ENCODE peak calls at places on chromosomes 6 and 20, in nine cellular contexts. One of them, this sample, is unnamed.

GRCh38 chr6:149833651-149834050 is 30.5 kb downstream of the LRP11 start:
- DNase-seq in tibial artery: no peak
- DNase-seq in NCI-H1092 treated with DMSO at 0.1 percent for 48 hours: no peak
- DNase-seq in neural crest cell: no peak
- DNase-seq in lower leg skin: no peak
- DNase-seq in ascending aorta: no peak
- DNase-seq in AG08396: no peak
- DNase-seq in neural progenitor cell: no peak
- DNase-seq in cardiac muscle cell: no peak
- DNase-seq in this sample: no peak

GRCh38 chr20:11891081-11891826 is 26.4 kb upstream of the BTBD3 start:
- DNase-seq in tibial artery: peak; percentile 69
- DNase-seq in neural progenitor cell: peak; percentile 84
- DNase-seq in ascending aorta: no peak
- DNase-seq in lower leg skin: peak; percentile 85
- DNase-seq in NCI-H1092 treated with DMSO at 0.1 percent for 48 hours: peak; percentile 43
- DNase-seq in AG08396: peak; percentile 48
- DNase-seq in cardiac muscle cell: peak; percentile 39
- DNase-seq in neural crest cell: peak; percentile 48
- DNase-seq in this sample: peak; percentile 23

GRCh38 chr20:23358563-23358906 is 3.4 kb upstream of the GZF1 start:
- DNase-seq in lower leg skin: no peak
- DNase-seq in cardiac muscle cell: no peak
- DNase-seq in AG08396: no peak
- DNase-seq in NCI-H1092 treated with DMSO at 0.1 percent for 48 hours: no peak
- DNase-seq in ascending aorta: no peak
- DNase-seq in neural crest cell: no peak
- DNase-seq in tibial artery: no peak
- DNase-seq in neural progenitor cell: no peak
- DNase-seq in this sample: no peak

GRCh38 chr20:44392776-44393607 is 37.5 kb downstream of the HNF4A start:
- DNase-seq in AG08396: no peak
- DNase-seq in ascending aorta: no peak
- DNase-seq in neural progenitor cell: no peak
- DNase-seq in neural crest cell: no peak
- DNase-seq in lower leg skin: no peak
- DNase-seq in cardiac muscle cell: no peak
- DNase-seq in tibial artery: no peak
- DNase-seq in NCI-H1092 treated with DMSO at 0.1 percent for 48 hours: no peak
- DNase-seq in this sample: no peak

GRCh38 chr6:27126815-27127537 is 120.5 kb upstream of the PRSS16 start:
- DNase-seq in AG08396: peak; percentile 76
- DNase-seq in tibial artery: peak; percentile 93
- DNase-seq in neural crest cell: peak; percentile 88
- DNase-seq in ascending aorta: peak; percentile 51
- DNase-seq in lower leg skin: peak; percentile 96
- DNase-seq in cardiac muscle cell: peak; percentile 96
- DNase-seq in NCI-H1092 treated with DMSO at 0.1 percent for 48 hours: no peak
- DNase-seq in neural progenitor cell: peak; percentile 92
- DNase-seq in this sample: peak; percentile 68

GRCh38 chr6:14822689-14823088 is 423.2 kb upstream of the JARID2 start:
- DNase-seq in neural progenitor cell: no peak
- DNase-seq in NCI-H1092 treated with DMSO at 0.1 percent for 48 hours: no peak
- DNase-seq in ascending aorta: no peak
- DNase-seq in AG08396: no peak
- DNase-seq in tibial artery: no peak
- DNase-seq in cardiac muscle cell: no peak
- DNase-seq in lower leg skin: peak; percentile 10
- DNase-seq in neural crest cell: no peak
- DNase-seq in this sample: no peak

GRCh38 chr6:69907981-69908498 is 41.7 kb downstream of the COL19A1 start:
- DNase-seq in lower leg skin: no peak
- DNase-seq in cardiac muscle cell: peak; percentile 2
- DNase-seq in NCI-H1092 treated with DMSO at 0.1 percent for 48 hours: no peak
- DNase-seq in tibial artery: no peak
- DNase-seq in neural crest cell: no peak
- DNase-seq in ascending aorta: no peak
- DNase-seq in AG08396: no peak
- DNase-seq in neural progenitor cell: no peak
- DNase-seq in this sample: no peak

GRCh38 chr6:136236491-136237293 is 13.4 kb downstream of the MTFR2 start:
- DNase-seq in AG08396: no peak
- DNase-seq in cardiac muscle cell: no peak
- DNase-seq in neural progenitor cell: peak; percentile 14
- DNase-seq in tibial artery: no peak
- DNase-seq in neural crest cell: no peak
- DNase-seq in ascending aorta: no peak
- DNase-seq in lower leg skin: no peak
- DNase-seq in NCI-H1092 treated with DMSO at 0.1 percent for 48 hours: no peak
- DNase-seq in this sample: no peak

GRCh38 chr6:167826230-167827061 is at the start of gene AFDN:
- DNase-seq in neural progenitor cell: peak; percentile 89
- DNase-seq in neural crest cell: peak; percentile 50
- DNase-seq in NCI-H1092 treated with DMSO at 0.1 percent for 48 hours: peak; percentile 73
- DNase-seq in lower leg skin: peak; percentile 94
- DNase-seq in AG08396: peak; percentile 92
- DNase-seq in cardiac muscle cell: peak; percentile 66
- DNase-seq in ascending aorta: no peak
- DNase-seq in tibial artery: peak; percentile 83
- DNase-seq in this sample: no peak

GRCh38 chr20:5164645-5165399 is 38.0 kb downstream of the CDS2 start:
- DNase-seq in lower leg skin: peak; percentile 18
- DNase-seq in cardiac muscle cell: no peak
- DNase-seq in tibial artery: no peak
- DNase-seq in AG08396: no peak
- DNase-seq in ascending aorta: no peak
- DNase-seq in NCI-H1092 treated with DMSO at 0.1 percent for 48 hours: no peak
- DNase-seq in neural progenitor cell: no peak
- DNase-seq in neural crest cell: no peak
- DNase-seq in this sample: no peak

GRCh38 chr6:102553214-102553613 is 1159.7 kb downstream of the GRIK2 start:
- DNase-seq in ascending aorta: no peak
- DNase-seq in neural crest cell: no peak
- DNase-seq in lower leg skin: no peak
- DNase-seq in AG08396: no peak
- DNase-seq in tibial artery: no peak
- DNase-seq in cardiac muscle cell: no peak
- DNase-seq in NCI-H1092 treated with DMSO at 0.1 percent for 48 hours: no peak
- DNase-seq in neural progenitor cell: no peak
- DNase-seq in this sample: no peak

GRCh38 chr6:27679968-27680694 is 207.2 kb upstream of the ZNF184 start:
- DNase-seq in ascending aorta: no peak
- DNase-seq in NCI-H1092 treated with DMSO at 0.1 percent for 48 hours: no peak
- DNase-seq in neural progenitor cell: peak; percentile 62
- DNase-seq in tibial artery: no peak
- DNase-seq in neural crest cell: no peak
- DNase-seq in lower leg skin: no peak
- DNase-seq in AG08396: no peak
- DNase-seq in cardiac muscle cell: no peak
- DNase-seq in this sample: no peak

This sample was measured in SHP77 treated with DMSO at 0.1 percent for 48 hours.